ENCODE peak calls at places on chromosomes 2 and 18, in seven cellular contexts. Z, U, M, D, C, Y and G are unnamed samples.

GRCh38 chr18:35171315-35171987 is 69.4 kb upstream of the ZNF397 start:
- ATAC-seq in C (no peak), Y (peak), D (no peak), M (no peak), U (no peak), Z (no peak), G (no peak)

GRCh38 chr2:10062931-10063365 is 17.3 kb downstream of the CYS1 start:
- ATAC-seq in C (no peak), D (no peak), Z (no peak), M (no peak), U (no peak), Y (no peak), G (no peak)

GRCh38 chr18:8742382-8743361 is 37.3 kb downstream of the MTCL1 start:
- ATAC-seq in D (no peak), Y (no peak), M (no peak), U (no peak), Z (no peak), C (no peak), G (no peak)

GRCh38 chr2:28717339-28717758 is 34.3 kb upstream of the PPP1CB start:
- ATAC-seq in U (peak), Y (peak), C (peak), D (peak), Z (peak), M (peak), G (peak)

GRCh38 chr18:36424741-36425142 is 127.2 kb downstream of the FHOD3 start:
- ATAC-seq in U (no peak), Y (no peak), Z (no peak), M (peak), D (no peak), C (no peak), G (no peak)

GRCh38 chr2:165274698-165275097 is 35.5 kb downstream of the SCN2A start:
- ATAC-seq in Y (peak), Z (no peak), C (no peak), D (no peak), U (peak), M (no peak), G (peak)

GRCh38 chr2:10914272-10914693 is 2.5 kb downstream of the KCNF1 start:
- ATAC-seq in U (no peak), C (no peak), Z (no peak), Y (no peak), M (peak), D (peak), G (peak)

GRCh38 chr2:96823203-96823602 is 7.1 kb downstream of the CNNM3 start:
- ATAC-seq in M (no peak), Y (no peak), C (no peak), D (no peak), U (no peak), Z (no peak), G (no peak)

GRCh38 chr2:196617430-196617829 is 22.1 kb upstream of the CCDC150 start:
- ATAC-seq in Y (no peak), M (no peak), C (no peak), Z (no peak), U (no peak), D (no peak), G (no peak)

GRCh38 chr2:111958901-111959300 is 60.5 kb downstream of the MERTK start:
- ATAC-seq in U (no peak), M (no peak), Z (no peak), C (no peak), D (no peak), Y (no peak), G (no peak)
- TF ChIP-seq CTCF in U (no peak), M (no peak), Z (peak), C (peak), D (no peak), Y (no peak), G (no peak)

GRCh38 chr2:45259144-45259543 is 249.9 kb upstream of the SIX2 start:
- ATAC-seq in Z (no peak), D (no peak), C (no peak), M (no peak), Y (no peak), U (no peak), G (no peak)

GRCh38 chr2:45257820-45258219 is 248.6 kb upstream of the SIX2 start:
- ATAC-seq in D (no peak), Z (no peak), U (no peak), M (no peak), C (no peak), Y (no peak), G (no peak)

GRCh38 chr2:45259547-45260160 is 250.4 kb upstream of the SIX2 start:
- ATAC-seq in Z (no peak), U (no peak), D (no peak), C (no peak), Y (no peak), M (no peak), G (no peak)

GRCh38 chr2:45256867-45257641 is 247.8 kb upstream of the SIX2 start:
- ATAC-seq in D (peak), C (peak), U (no peak), M (no peak), Z (no peak), Y (no peak), G (no peak)

GRCh38 chr2:45258251-45258775 is 249.1 kb upstream of the SIX2 start:
- ATAC-seq in Z (no peak), D (no peak), U (no peak), Y (no peak), M (no peak), C (no peak), G (no peak)
- TF ChIP-seq CTCF in Z (no peak), D (no peak), U (no peak), Y (no peak), M (no peak), C (no peak), G (no peak)

GRCh38 chr2:31151501-31151900 is 13.3 kb upstream of the GALNT14 start:
- ATAC-seq in D (no peak), M (peak), U (no peak), Z (no peak), Y (no peak), C (no peak), G (no peak)
- TF ChIP-seq CTCF in D (peak), M (peak), U (no peak), Z (no peak), Y (no peak), C (peak), G (no peak)

GRCh38 chr2:102703748-102704147 is 58.1 kb upstream of the TMEM182 start:
- ATAC-seq in U (no peak), D (peak), M (peak), Y (no peak), Z (peak), C (peak), G (no peak)
- TF ChIP-seq CTCF in U (no peak), D (peak), M (peak), Y (no peak), Z (peak), C (peak), G (no peak)

GRCh38 chr2:163551974-163552373 is 183.8 kb downstream of the FIGN start:
- ATAC-seq in D (no peak), Z (no peak), U (no peak), C (no peak), Y (no peak), M (no peak), G (no peak)

GRCh38 chr2:163556511-163556910 is 179.3 kb downstream of the FIGN start:
- ATAC-seq in D (no peak), U (no peak), Z (no peak), Y (no peak), C (no peak), M (no peak), G (no peak)

GRCh38 chr2:163553601-163554000 is 182.2 kb downstream of the FIGN start:
- ATAC-seq in Y (no peak), M (no peak), Z (no peak), U (no peak), C (no peak), D (no peak), G (no peak)

GRCh38 chr2:163552758-163553157 is 183.1 kb downstream of the FIGN start:
- ATAC-seq in Z (no peak), Y (no peak), U (no peak), M (no peak), C (no peak), D (no peak), G (no peak)

GRCh38 chr2:163554864-163555263 is 180.9 kb downstream of the FIGN start:
- ATAC-seq in U (no peak), D (no peak), Y (no peak), Z (no peak), C (no peak), M (no peak), G (no peak)
- TF ChIP-seq CTCF in U (no peak), D (no peak), Y (no peak), Z (no peak), C (no peak), M (no peak), G (no peak)

GRCh38 chr2:30883184-30883583 is 75.9 kb upstream of the CAPN13 start:
- ATAC-seq in U (no peak), C (no peak), D (no peak), Y (no peak), Z (no peak), M (no peak), G (no peak)
- TF ChIP-seq CTCF in U (no peak), C (no peak), D (no peak), Y (no peak), Z (no peak), M (no peak), G (no peak)

GRCh38 chr18:59721214-59721613 is 24.0 kb upstream of the CCBE1 start:
- ATAC-seq in Z (no peak), M (no peak), Y (no peak), U (no peak), D (no peak), C (no peak), G (no peak)

GRCh38 chr18:59718108-59719057 is 21.2 kb upstream of the CCBE1 start:
- ATAC-seq in C (peak), Z (peak), Y (peak), M (peak), D (no peak), U (peak), G (no peak)

GRCh38 chr18:59715966-59716369 is 18.7 kb upstream of the CCBE1 start:
- ATAC-seq in Y (no peak), D (peak), Z (peak), C (peak), M (peak), U (no peak), G (no peak)

GRCh38 chr18:59717291-59717690 is 20.1 kb upstream of the CCBE1 start:
- ATAC-seq in C (no peak), Z (no peak), U (no peak), Y (no peak), D (no peak), M (no peak), G (no peak)

GRCh38 chr18:59719533-59720325 is 22.5 kb upstream of the CCBE1 start:
- ATAC-seq in C (peak), M (no peak), U (peak), Y (no peak), D (no peak), Z (no peak), G (no peak)
- TF ChIP-seq CTCF in C (no peak), M (no peak), U (no peak), Y (no peak), D (no peak), Z (no peak), G (no peak)